ENCODE peak calls at places on chromosomes 5 and 9, in four cellular contexts. T is astrocyte, U is anterior cingulate cortex, M is tibial nerve. G is an unnamed sample.

GRCh38 chr9:80004687-80005086 is 432.9 kb downstream of the TLE4 start:
- DNase-seq in T (peak), U (no peak), M (no peak), G (no peak)

GRCh38 chr9:26292943-26293342 is 599.7 kb downstream of the CAAP1 start:
- DNase-seq in M (no peak), T (peak), U (no peak), G (no peak)

GRCh38 chr5:16065810-16066209 is 113.8 kb downstream of the MARCHF11 start:
- DNase-seq in T (peak), U (no peak), M (no peak), G (peak)

GRCh38 chr5:98499892-98500291 is 273.6 kb upstream of the RGMB start:
- DNase-seq in T (no peak), M (no peak), U (no peak), G (no peak)

GRCh38 chr5:135964670-135965320 is 10.0 kb upstream of the LECT2 start:
- DNase-seq in M (no peak), T (peak), U (no peak), G (no peak)

GRCh38 chr5:136080483-136081180 is 51.8 kb downstream of the TGFBI start:
- DNase-seq in T (peak), M (peak), U (peak), G (no peak)

GRCh38 chr9:111525056-111525977 is at the start of gene ZNF483:
- DNase-seq in M (peak), T (peak), U (peak), G (peak)

GRCh38 chr5:10913846-10914245 is 152.8 kb upstream of the DAP start:
- DNase-seq in M (no peak), T (peak), U (no peak), G (no peak)

GRCh38 chr9:104209387-104209786 is 115.3 kb downstream of the SMC2 start:
- DNase-seq in T (no peak), M (no peak), U (no peak), G (no peak)

GRCh38 chr9:132486706-132487350 is 76.8 kb downstream of the CFAP77 start:
- DNase-seq in T (no peak), M (no peak), U (no peak), G (no peak)

GRCh38 chr5:126595486-126596083 is 566 bp upstream of the ALDH7A1 start:
- DNase-seq in M (no peak), T (no peak), U (no peak), G (no peak)

GRCh38 chr5:115087951-115088350 is 81.8 kb downstream of the TRIM36 start:
- DNase-seq in T (no peak), U (no peak), M (no peak), G (no peak)

GRCh38 chr5:172266676-172267092 is 16.9 kb downstream of the UBTD2 start:
- DNase-seq in U (no peak), T (peak), M (no peak), G (no peak)

GRCh38 chr5:55620009-55620770 is 85.4 kb upstream of the PLPP1 start:
- DNase-seq in U (no peak), T (no peak), M (no peak), G (no peak)

GRCh38 chr9:117094493-117094892 is 320.4 kb downstream of the ASTN2 start:
- DNase-seq in M (no peak), T (peak), U (no peak), G (no peak)

GRCh38 chr5:33944543-33945132 is 8.5 kb downstream of the RXFP3 start:
- DNase-seq in M (no peak), U (no peak), T (no peak), G (peak)

GRCh38 chr9:2723666-2724065 is 6.4 kb downstream of the KCNV2 start:
- DNase-seq in M (no peak), U (no peak), T (no peak), G (peak)

GRCh38 chr5:66903709-66904108 is 292.9 kb downstream of the CD180 start:
- DNase-seq in M (no peak), U (no peak), T (no peak), G (no peak)

G was measured in NCI-H146.